ENCODE peak calls at places on chromosomes 2 and 18, in eight cellular contexts. C, U, X, A, H, F, J and Q are unnamed samples.

GRCh38 chr2:146826388-146826787 is 1018.4 kb upstream of the ACVR2A start:
- DNase-seq in C (no peak), U (no peak), X (no peak), A (no peak), H (no peak), F (no peak), J (no peak), Q (no peak)

GRCh38 chr2:18379869-18380268 is 180.6 kb downstream of the RDH14 start:
- DNase-seq in C (no peak), U (no peak), X (peak), A (no peak), H (no peak), F (no peak), J (no peak), Q (no peak)

GRCh38 chr2:63378589-63378988 is 209.7 kb downstream of the WDPCP start:
- DNase-seq in C (no peak), U (no peak), X (no peak), A (no peak), H (no peak), F (no peak), J (no peak), Q (no peak)

GRCh38 chr2:216015722-216016464 is 2.5 kb upstream of the MREG start:
- DNase-seq in C (no peak), U (no peak), X (no peak), A (peak), H (no peak), F (no peak), J (no peak), Q (no peak)

GRCh38 chr18:48797841-48798255 is 152.9 kb downstream of the SMAD7 start:
- DNase-seq in C (no peak), U (peak), X (peak), A (no peak), H (no peak), F (no peak), J (no peak), Q (no peak)

GRCh38 chr2:212912445-212913103 is 238.8 kb downstream of the IKZF2 start:
- DNase-seq in C (peak), U (no peak), X (no peak), A (no peak), H (peak), F (peak), J (no peak), Q (no peak)

GRCh38 chr2:217413193-217413592 is 553.3 kb upstream of the TNP1 start:
- DNase-seq in C (peak), U (peak), X (no peak), A (no peak), H (no peak), F (peak), J (no peak), Q (no peak)

GRCh38 chr2:25279091-25279651 is 62.6 kb downstream of the DNMT3A start:
- DNase-seq in C (no peak), U (peak), X (no peak), A (peak), H (peak), F (no peak), J (no peak), Q (no peak)

GRCh38 chr2:211045025-211045424 is 488.6 kb downstream of the CPS1 start:
- DNase-seq in C (no peak), U (no peak), X (no peak), A (no peak), H (no peak), F (no peak), J (no peak), Q (no peak)

GRCh38 chr2:201228912-201229290 is 31.4 kb upstream of the CASP8 start:
- DNase-seq in C (no peak), U (no peak), X (no peak), A (no peak), H (peak), F (no peak), J (no peak), Q (no peak)

GRCh38 chr2:62038980-62039771 is 133.7 kb downstream of the COMMD1 start:
- DNase-seq in C (peak), U (no peak), X (no peak), A (peak), H (no peak), F (no peak), J (peak), Q (no peak)

GRCh38 chr18:59065684-59066083 is 74.0 kb upstream of the SEC11C start:
- DNase-seq in C (no peak), U (no peak), X (no peak), A (no peak), H (no peak), F (no peak), J (no peak), Q (no peak)

GRCh38 chr2:75327334-75327733 is 128.0 kb upstream of the TACR1 start:
- DNase-seq in C (no peak), U (no peak), X (no peak), A (no peak), H (no peak), F (no peak), J (no peak), Q (no peak)

GRCh38 chr2:63764630-63765029 is 77.1 kb upstream of the UGP2 start:
- DNase-seq in C (peak), U (no peak), X (no peak), A (no peak), H (no peak), F (no peak), J (no peak), Q (no peak)

GRCh38 chr2:173831312-173832229 is 133.6 kb downstream of the SP3 start:
- DNase-seq in C (peak), U (peak), X (peak), A (no peak), H (peak), F (no peak), J (peak), Q (peak)

GRCh38 chr18:76621782-76622495 is 126.9 kb upstream of the ZNF516 start:
- DNase-seq in C (peak), U (no peak), X (no peak), A (no peak), H (no peak), F (peak), J (no peak), Q (no peak)

GRCh38 chr2:147989809-147990403 is 30.6 kb downstream of the ORC4 start:
- DNase-seq in C (peak), U (no peak), X (no peak), A (peak), H (no peak), F (peak), J (peak), Q (peak)

GRCh38 chr2:29810956-29811355 is 110.4 kb downstream of the ALK start:
- DNase-seq in C (peak), U (no peak), X (peak), A (no peak), H (no peak), F (no peak), J (no peak), Q (no peak)

GRCh38 chr2:158079672-158080071 is 22.0 kb upstream of the UPP2 start:
- DNase-seq in C (peak), U (no peak), X (no peak), A (no peak), H (no peak), F (no peak), J (no peak), Q (no peak)

GRCh38 chr2:18119883-18120282 is 241.4 kb downstream of the KCNS3 start:
- DNase-seq in C (no peak), U (peak), X (no peak), A (no peak), H (no peak), F (peak), J (no peak), Q (peak)

GRCh38 chr2:221268631-221269030 is 303.5 kb downstream of the EPHA4 start:
- DNase-seq in C (no peak), U (no peak), X (no peak), A (no peak), H (no peak), F (no peak), J (no peak), Q (no peak)

GRCh38 chr2:160427629-160428424 is 65.8 kb downstream of the RBMS1 start:
- DNase-seq in C (peak), U (no peak), X (no peak), A (no peak), H (no peak), F (peak), J (peak), Q (no peak)

GRCh38 chr2:78175642-78176041 is 653.5 kb upstream of the LRRTM4 start:
- DNase-seq in C (no peak), U (no peak), X (no peak), A (no peak), H (no peak), F (no peak), J (no peak), Q (no peak)
- TF ChIP-seq CTCF in C (no peak), U (no peak), X (no peak), A (no peak), H (no peak), F (no peak), J (no peak), Q (no peak)

DNA sequence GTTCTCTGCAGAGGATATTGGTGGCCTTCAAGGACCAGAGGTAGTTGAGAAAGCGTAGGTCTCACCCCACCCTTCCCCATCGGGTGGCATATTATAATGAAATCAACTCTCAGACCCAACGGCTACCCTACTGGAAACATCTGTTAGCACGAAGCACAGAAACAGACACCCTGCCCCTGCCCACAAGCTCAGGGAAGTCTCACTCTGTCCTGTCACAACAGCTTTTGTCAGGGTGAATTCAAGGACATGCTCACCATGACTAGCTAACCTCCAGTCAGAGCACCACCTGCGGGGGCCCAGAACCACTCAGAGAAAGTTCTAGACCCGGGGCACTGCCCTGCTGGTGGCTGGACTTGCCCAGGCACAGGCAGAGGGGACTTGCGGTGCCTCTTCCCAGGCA is 3.5 kb upstream of the B3GNT7 start:
- DNase-seq in C (no peak), U (no peak), X (no peak), A (no peak), H (no peak), F (no peak), J (no peak), Q (no peak)
- TF ChIP-seq CTCF in C (no peak), U (no peak), X (no peak), A (no peak), H (no peak), F (no peak), J (no peak), Q (no peak)

GRCh38 chr2:74104839-74105238 is 42.9 kb downstream of the BOLA3 start:
- DNase-seq in C (peak), U (no peak), X (no peak), A (no peak), H (no peak), F (no peak), J (no peak), Q (no peak)
- TF ChIP-seq CTCF in C (peak), U (no peak), X (no peak), A (no peak), H (no peak), F (peak), J (peak), Q (no peak)

GRCh38 chr2:241540766-241541561 is 17.6 kb upstream of the BOK start:
- DNase-seq in C (peak), U (no peak), X (peak), A (peak), H (peak), F (peak), J (no peak), Q (no peak)
- TF ChIP-seq CTCF in C (no peak), U (no peak), X (no peak), A (no peak), H (no peak), F (no peak), J (no peak), Q (no peak)

GRCh38 chr2:159202568-159203071 is 83.9 kb downstream of the WDSUB1 start:
- DNase-seq in C (peak), U (peak), X (no peak), A (no peak), H (peak), F (peak), J (peak), Q (peak)
- TF ChIP-seq CTCF in C (peak), U (no peak), X (no peak), A (no peak), H (no peak), F (peak), J (no peak), Q (no peak)